ENCODE peak calls at places on chromosome 1, in eight cellular contexts. T is left lung, M is lower lobe of right lung, S is stomach, E is right cardiac atrium, Z is upper lobe of right lung, Q is mammary epithelial cell, N is fibroblast of lung. W is an unnamed sample.
A peak's percentile ranks its signal among the peaks of the same experiment; 100 is the strongest.

GRCh38 chr1:202221911-202222909 is 28.6 kb downstream of the LGR6 start:
- DNase-seq in T (no peak), M (no peak), S (no peak), E (no peak), Z (no peak), Q (peak; percentile 78), N (no peak), W (no peak)

GRCh38 chr1:46369542-46370213 is 24.4 kb upstream of the FAAH start:
- DNase-seq in T (no peak), M (no peak), S (no peak), E (no peak), Z (no peak), Q (no peak), N (no peak), W (no peak)

GRCh38 chr1:3678361-3679097 is 26.2 kb downstream of the TP73 start:
- DNase-seq in T (no peak), M (no peak), S (no peak), E (peak; percentile 52), Z (no peak), Q (no peak), N (no peak), W (no peak)

GRCh38 chr1:16075337-16076002 is 2.0 kb upstream of the FAM131C start:
- DNase-seq in T (peak; percentile 52), M (no peak), S (peak; percentile 80), E (peak; percentile 84), Z (peak; percentile 78), Q (no peak), N (peak; percentile 84), W (no peak)

GRCh38 chr1:221166559-221167318 is 287.5 kb downstream of the HLX start:
- DNase-seq in T (peak; percentile 41), M (no peak), S (no peak), E (no peak), Z (no peak), Q (no peak), N (no peak), W (peak; percentile 69)

GRCh38 chr1:55926906-55927471 is 652.4 kb downstream of the PLPP3 start:
- DNase-seq in T (no peak), M (no peak), S (no peak), E (no peak), Z (no peak), Q (no peak), N (peak; percentile 33), W (no peak)

GRCh38 chr1:174964261-174964984 is 35.3 kb upstream of the CACYBP start:
- DNase-seq in T (no peak), M (no peak), S (no peak), E (no peak), Z (no peak), Q (peak; percentile 91), N (peak; percentile 25), W (no peak)

GRCh38 chr1:40310983-40311642 is 6.0 kb downstream of the COL9A2 start:
- DNase-seq in T (no peak), M (no peak), S (no peak), E (no peak), Z (no peak), Q (no peak), N (no peak), W (no peak)

GRCh38 chr1:34053660-34054059 is 111.4 kb downstream of the CSMD2 start:
- DNase-seq in T (no peak), M (no peak), S (no peak), E (no peak), Z (no peak), Q (no peak), N (no peak), W (no peak)

GRCh38 chr1:31116022-31116421 is 50.5 kb upstream of the PUM1 start:
- DNase-seq in T (no peak), M (no peak), S (no peak), E (no peak), Z (no peak), Q (no peak), N (no peak), W (no peak)

GRCh38 chr1:31110846-31111245 is 45.3 kb upstream of the PUM1 start:
- DNase-seq in T (no peak), M (no peak), S (no peak), E (no peak), Z (no peak), Q (no peak), N (no peak), W (no peak)

GRCh38 chr1:31111290-31111951 is 45.9 kb upstream of the PUM1 start:
- DNase-seq in T (peak; percentile 80), M (peak; percentile 80), S (peak; percentile 40), E (peak; percentile 87), Z (peak; percentile 83), Q (peak; percentile 72), N (peak; percentile 64), W (no peak)

GRCh38 chr1:31108861-31109260 is 43.3 kb upstream of the PUM1 start:
- DNase-seq in T (peak; percentile 48), M (peak; percentile 53), S (no peak), E (no peak), Z (no peak), Q (no peak), N (no peak), W (no peak)

DNA sequence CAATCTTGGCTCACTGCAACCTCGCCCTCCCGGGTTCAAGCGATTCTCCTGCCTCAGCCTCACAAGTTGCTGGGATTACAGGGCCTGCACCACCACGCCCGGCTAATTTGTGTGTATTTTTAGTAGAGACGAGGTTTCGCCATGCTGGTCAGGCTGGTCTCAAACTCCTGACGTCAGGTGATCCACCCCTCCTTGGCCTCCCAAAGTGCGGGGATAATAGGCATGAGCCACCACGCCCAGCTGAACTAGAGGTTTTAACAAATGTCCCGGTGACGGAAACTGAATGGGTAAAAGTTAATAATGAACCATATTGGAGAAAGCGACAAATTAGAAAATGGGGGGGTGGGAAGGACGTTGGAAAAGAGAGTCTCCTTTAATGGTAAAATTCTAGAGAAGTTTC is 46.7 kb upstream of the PUM1 start:
- DNase-seq in T (no peak), M (no peak), S (no peak), E (no peak), Z (no peak), Q (no peak), N (no peak), W (no peak)
- H3K9me3 ChIP-seq in T (no peaks in the 10 kb centered on the region), M (no peaks in the 10 kb centered on the region), S (no peaks in the 10 kb centered on the region), E (no peaks in the 10 kb centered on the region), Z (no peaks in the 10 kb centered on the region), Q (no peaks in the 10 kb centered on the region), N (no peaks in the 10 kb centered on the region), W (no peaks in the 10 kb centered on the region)

DNA sequence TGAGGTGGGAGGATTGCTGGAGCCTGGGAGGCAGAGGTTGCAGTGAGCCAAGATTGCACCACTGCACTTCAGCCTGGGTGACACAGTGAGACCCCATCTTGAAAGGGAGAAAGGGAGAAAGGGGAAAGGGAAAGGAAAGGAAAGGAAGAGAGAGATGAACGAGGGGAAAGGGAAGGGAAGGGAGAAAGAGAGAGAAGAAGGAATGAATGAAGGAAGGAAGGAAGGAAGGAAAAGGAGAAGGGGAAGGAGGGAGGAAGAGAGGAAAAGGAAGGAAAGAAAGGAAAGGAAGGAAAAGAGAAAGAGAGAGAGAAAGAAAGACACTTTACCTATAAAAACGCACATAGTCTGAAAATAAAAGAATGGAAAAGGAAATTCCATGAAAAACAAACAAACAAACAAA is 18.0 kb downstream of the ZNF695 start:
- DNase-seq in T (no peak), M (no peak), S (no peak), E (no peak), Z (no peak), Q (no peak), N (no peak), W (no peak)
- H3K9me3 ChIP-seq in T (peaks cover 4% of the 10 kb centered on the region), M (peaks cover 88% of the 10 kb centered on the region), S (peaks cover 42% of the 10 kb centered on the region), E (peaks cover 3% of the 10 kb centered on the region), Z (peaks cover 59% of the 10 kb centered on the region), Q (peaks cover 42% of the 10 kb centered on the region), N (no peaks in the 10 kb centered on the region), W (peaks cover 74% of the 10 kb centered on the region)

GRCh38 chr1:247103777-247104591 is at the start of gene ZNF669:
- DNase-seq in T (peak; percentile 97), M (peak; percentile 97), S (peak; percentile 97), E (peak; percentile 99), Z (peak; percentile 98), Q (peak; percentile 92), N (peak; percentile 95), W (peak; percentile 96)
- H3K9me3 ChIP-seq in T (peaks cover 3% of the 10 kb centered on the region), M (peaks cover 23% of the 10 kb centered on the region), S (no peaks in the 10 kb centered on the region), E (no peaks in the 10 kb centered on the region), Z (peaks cover 26% of the 10 kb centered on the region), Q (peaks cover 34% of the 10 kb centered on the region), N (peaks cover 6% of the 10 kb centered on the region), W (peaks cover 9% of the 10 kb centered on the region)

GRCh38 chr1:248697907-248698306 is 4.7 kb downstream of the OR14I1 start:
- DNase-seq in T (no peak), M (no peak), S (no peak), E (no peak), Z (no peak), Q (no peak), N (no peak), W (peak; percentile 52)

GRCh38 chr1:248695451-248696132 is 7.0 kb downstream of the OR14I1 start:
- DNase-seq in T (no peak), M (no peak), S (no peak), E (no peak), Z (no peak), Q (no peak), N (no peak), W (no peak)

GRCh38 chr1:248696775-248697174 is 5.8 kb downstream of the OR14I1 start:
- DNase-seq in T (no peak), M (no peak), S (no peak), E (no peak), Z (no peak), Q (no peak), N (no peak), W (no peak)

GRCh38 chr1:248696261-248696660 is 6.3 kb downstream of the OR14I1 start:
- DNase-seq in T (no peak), M (no peak), S (peak; percentile 38), E (peak; percentile 53), Z (no peak), Q (no peak), N (no peak), W (peak; percentile 65)

DNA sequence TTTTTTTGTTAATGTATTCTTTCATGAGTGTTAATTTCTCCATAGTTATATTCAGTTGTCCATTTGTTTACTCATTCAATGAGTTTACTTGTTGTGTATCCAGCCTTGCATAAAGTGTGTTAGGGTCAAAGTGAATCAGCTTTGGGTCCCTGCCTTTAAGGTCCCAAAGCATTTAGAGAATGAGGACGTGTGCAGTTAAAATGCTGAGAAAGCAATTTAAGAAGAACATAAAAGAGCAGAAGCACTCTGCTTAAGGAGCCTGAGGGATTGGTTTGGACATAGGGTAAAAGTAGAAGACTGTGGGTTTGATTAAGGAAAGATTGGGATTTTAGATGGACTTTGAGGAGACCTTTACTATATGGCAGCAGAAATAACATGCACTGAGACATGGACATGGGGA is 3.5 kb downstream of the OR14I1 start:
- DNase-seq in T (no peak), M (no peak), S (no peak), E (no peak), Z (no peak), Q (no peak), N (no peak), W (no peak)
- H3K9me3 ChIP-seq in T (no peaks in the 10 kb centered on the region), M (no peaks in the 10 kb centered on the region), S (no peaks in the 10 kb centered on the region), E (no peaks in the 10 kb centered on the region), Z (no peaks in the 10 kb centered on the region), Q (peaks cover 3% of the 10 kb centered on the region), N (no peaks in the 10 kb centered on the region), W (no peaks in the 10 kb centered on the region)

GRCh38 chr1:227604446-227604845 is 41.1 kb downstream of the ZNF678 start:
- DNase-seq in T (no peak), M (no peak), S (no peak), E (no peak), Z (no peak), Q (no peak), N (peak; percentile 29), W (no peak)
- H3K9me3 ChIP-seq in T (no peaks in the 10 kb centered on the region), M (peaks cover 46% of the 10 kb centered on the region), S (no peaks in the 10 kb centered on the region), E (no peaks in the 10 kb centered on the region), Z (peaks cover 1% of the 10 kb centered on the region), Q (no peaks in the 10 kb centered on the region), N (no peaks in the 10 kb centered on the region), W (no peaks in the 10 kb centered on the region)